ENCODE peak calls at places on chromosomes 5 and 9, in eight cellular contexts. H is MM.1S, S is GM23338, N is PC-3, A is hepatocyte, R is OCI-LY7, M is GM23248, F is PC-9. J is an unnamed sample.

GRCh38 chr9:122217640-122218039 is 11.1 kb downstream of the LHX6 start:
- DNase-seq in H (no peak), S (no peak), N (peak; percentile 59), A (no peak), R (no peak), M (no peak), F (no peak), J (no peak)

GRCh38 chr5:6348476-6349000 is 29.8 kb downstream of the MED10 start:
- DNase-seq in H (no peak), S (no peak), N (no peak), A (no peak), R (no peak), M (no peak), F (no peak), J (no peak)

GRCh38 chr9:79570449-79571308 is 1.1 kb upstream of the TLE4 start:
- DNase-seq in H (peak; percentile 15), S (peak; percentile 89), N (peak; percentile 12), A (peak; percentile 71), R (peak; percentile 61), M (peak; percentile 77), F (no peak), J (peak; percentile 71)

GRCh38 chr5:158642852-158643251 is 456.9 kb downstream of the EBF1 start:
- DNase-seq in H (peak; percentile 14), S (no peak), N (no peak), A (no peak), R (no peak), M (no peak), F (no peak), J (no peak)

GRCh38 chr5:157535042-157535865 is 40.3 kb downstream of the ADAM19 start:
- DNase-seq in H (no peak), S (no peak), N (peak; percentile 44), A (no peak), R (no peak), M (peak; percentile 14), F (no peak), J (no peak)

GRCh38 chr5:132747693-132748440 is 641 bp downstream of the CCNI2 start:
- DNase-seq in H (no peak), S (peak; percentile 63), N (no peak), A (peak; percentile 42), R (no peak), M (no peak), F (no peak), J (peak; percentile 24)

GRCh38 chr9:106613250-106613737 is 249.7 kb upstream of the ZNF462 start:
- DNase-seq in H (no peak), S (no peak), N (no peak), A (peak; percentile 14), R (no peak), M (no peak), F (no peak), J (no peak)

GRCh38 chr5:66410056-66410455 is 186.1 kb upstream of the MAST4 start:
- DNase-seq in H (no peak), S (no peak), N (no peak), A (no peak), R (no peak), M (no peak), F (no peak), J (peak; percentile 36)

GRCh38 chr9:37917801-37918664 is 14.1 kb upstream of the SLC25A51 start:
- DNase-seq in H (no peak), S (no peak), N (no peak), A (no peak), R (no peak), M (no peak), F (no peak), J (no peak)

GRCh38 chr5:109364977-109365376 is 44.8 kb downstream of the PJA2 start:
- DNase-seq in H (no peak), S (no peak), N (no peak), A (no peak), R (no peak), M (no peak), F (no peak), J (no peak)

GRCh38 chr9:2639786-2640185 is 18.2 kb downstream of the VLDLR start:
- DNase-seq in H (no peak), S (no peak), N (no peak), A (no peak), R (no peak), M (no peak), F (no peak), J (no peak)

GRCh38 chr5:103674321-103674720 is 111.7 kb upstream of the NUDT12 start:
- DNase-seq in H (no peak), S (no peak), N (no peak), A (no peak), R (no peak), M (no peak), F (no peak), J (no peak)

GRCh38 chr5:156815988-156816599 is 34.0 kb upstream of the PPP1R2B start:
- DNase-seq in H (peak; percentile 69), S (peak; percentile 87), N (peak; percentile 63), A (peak; percentile 61), R (peak; percentile 61), M (peak; percentile 58), F (no peak), J (peak; percentile 53)

GRCh38 chr5:77974576-77974975 is 198.4 kb upstream of the TBCA start:
- DNase-seq in H (no peak), S (no peak), N (no peak), A (no peak), R (no peak), M (no peak), F (no peak), J (no peak)

GRCh38 chr5:109005611-109006010 is 257.9 kb downstream of the FER start:
- DNase-seq in H (no peak), S (no peak), N (peak; percentile 4), A (no peak), R (no peak), M (no peak), F (no peak), J (no peak)

GRCh38 chr9:134967547-134967930 is 49.8 kb upstream of the FCN1 start:
- DNase-seq in H (no peak), S (no peak), N (no peak), A (no peak), R (no peak), M (no peak), F (no peak), J (peak; percentile 60)

GRCh38 chr9:4590430-4591122 is 71.5 kb upstream of the PLPP6 start:
- DNase-seq in H (no peak), S (peak; percentile 13), N (no peak), A (no peak), R (no peak), M (peak; percentile 16), F (no peak), J (no peak)

GRCh38 chr5:160230686-160231527 is 1.6 kb downstream of the FABP6 start:
- DNase-seq in H (no peak), S (no peak), N (peak; percentile 93), A (no peak), R (no peak), M (peak; percentile 57), F (peak; percentile 21), J (no peak)

GRCh38 chr5:133457439-133457838 is 154.9 kb downstream of the FSTL4 start:
- DNase-seq in H (no peak), S (peak; percentile 22), N (no peak), A (no peak), R (no peak), M (no peak), F (no peak), J (no peak)

GRCh38 chr5:37248387-37248969 is 698 bp downstream of the CPLANE1 start:
- DNase-seq in H (no peak), S (peak; percentile 32), N (no peak), A (peak; percentile 9), R (no peak), M (peak; percentile 56), F (peak; percentile 18), J (peak; percentile 29)

GRCh38 chr9:137685035-137685885 is 66.5 kb downstream of the EHMT1 start:
- DNase-seq in H (no peak), S (no peak), N (peak; percentile 21), A (no peak), R (no peak), M (peak; percentile 44), F (no peak), J (no peak)

GRCh38 chr5:158807947-158808346 is 291.8 kb downstream of the EBF1 start:
- DNase-seq in H (no peak), S (no peak), N (no peak), A (no peak), R (no peak), M (peak; percentile 24), F (no peak), J (no peak)

GRCh38 chr5:178383301-178383918 is 150.8 kb upstream of the PHYKPL start:
- DNase-seq in H (no peak), S (no peak), N (no peak), A (no peak), R (no peak), M (no peak), F (no peak), J (no peak)
- H3K9me2 ChIP-seq in H (no peaks in the 10 kb centered on the region), S (no peaks in the 10 kb centered on the region), N (no peaks in the 10 kb centered on the region), A (no peaks in the 10 kb centered on the region), R (no peaks in the 10 kb centered on the region), M (no peaks in the 10 kb centered on the region), F (no peaks in the 10 kb centered on the region), J (no peaks in the 10 kb centered on the region)

DNA sequence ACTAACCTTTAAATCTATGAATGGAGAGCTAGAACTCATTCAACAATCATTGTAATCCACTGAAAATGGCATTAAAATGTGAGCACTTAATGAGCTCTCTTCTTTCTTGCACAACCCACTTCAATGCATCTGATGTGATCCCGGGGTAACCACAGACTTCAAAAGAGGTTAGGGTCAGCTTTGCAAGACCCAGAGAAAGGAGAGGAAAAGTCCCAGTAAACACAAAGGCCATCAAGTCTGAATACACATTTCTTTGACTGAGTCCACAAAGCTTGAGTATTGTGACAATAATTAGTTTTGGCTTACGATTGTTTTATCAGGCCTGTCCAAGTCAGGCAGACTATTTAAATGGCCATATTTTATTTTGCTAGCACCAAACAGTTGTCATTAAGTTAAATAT is 148.8 kb upstream of the ZNF608 start:
- DNase-seq in H (no peak), S (no peak), N (no peak), A (no peak), R (no peak), M (no peak), F (no peak), J (no peak)
- H2AFZ ChIP-seq in H (no peak overlapping the region), S (no peak overlapping the region), N (no peak overlapping the region), A (no peak overlapping the region), R (peak overlapping the region; percentile 39), M (no peak overlapping the region), F (no peak overlapping the region), J (peak overlapping the region; percentile 48)

DNA sequence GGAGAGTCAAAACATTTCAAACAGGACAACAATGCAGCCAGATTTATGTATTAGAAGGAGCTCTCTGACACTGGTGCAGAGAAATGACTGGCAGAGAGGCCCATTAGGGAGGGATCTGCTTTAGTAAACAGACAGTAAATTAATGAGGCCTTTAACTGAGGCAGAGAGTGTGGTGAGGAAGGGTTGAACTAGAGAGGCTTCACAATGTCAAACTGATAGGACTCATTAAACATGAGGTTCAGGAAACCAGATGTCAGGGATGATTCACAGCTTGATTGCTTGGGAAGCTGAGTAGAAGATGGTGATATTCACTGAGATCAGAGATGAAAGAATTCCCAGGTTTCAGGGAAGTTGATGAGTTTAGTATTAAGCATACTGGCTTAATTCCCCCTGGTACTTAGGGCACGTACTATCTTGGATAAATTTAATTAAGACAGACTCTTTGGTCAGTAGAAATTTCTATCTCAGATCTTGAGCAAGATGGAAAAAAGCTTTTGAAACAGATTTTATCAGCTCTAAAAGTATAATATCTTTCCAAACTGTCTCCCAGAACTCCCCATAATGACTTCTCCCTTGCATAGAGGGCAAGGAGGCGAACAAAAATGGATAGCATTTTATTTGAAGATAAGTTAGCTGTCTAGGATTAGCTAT is 8.6 kb upstream of the MUSK start:
- DNase-seq in H (no peak), S (no peak), N (peak; percentile 13), A (no peak), R (no peak), M (peak; percentile 63), F (no peak), J (peak; percentile 32)
- H3K9me2 ChIP-seq in H (no peaks in the 10 kb centered on the region), S (no peaks in the 10 kb centered on the region), N (no peaks in the 10 kb centered on the region), A (no peaks in the 10 kb centered on the region), R (no peaks in the 10 kb centered on the region), M (no peaks in the 10 kb centered on the region), F (peaks cover 4% of the 10 kb centered on the region), J (no peaks in the 10 kb centered on the region)

GRCh38 chr5:88145205-88145602 is 123.4 kb downstream of the TMEM161B start:
- DNase-seq in H (no peak), S (peak; percentile 18), N (no peak), A (no peak), R (no peak), M (no peak), F (no peak), J (no peak)
- H2AFZ ChIP-seq in H (no peak overlapping the region), S (peak overlapping the region; percentile 47), N (no peak overlapping the region), A (no peak overlapping the region), R (no peak overlapping the region), M (no peak overlapping the region), F (no peak overlapping the region), J (no peak overlapping the region)

J was measured in SK-N-SH.